ENCODE peak calls at places on chromosomes 3 and 15, in four cellular contexts. K is HepG2, X is HEK293T, D is K562. Y is an unnamed sample.

GRCh38 chr15:93289951-93290350 is 200.9 kb upstream of the RGMA start:
- DNase-seq in D (no peak), K (no peak), X (no peak), Y (no peak)

GRCh38 chr3:117892431-117892841 is 1142.2 kb downstream of the IGSF11 start:
- DNase-seq in D (no peak), X (no peak), K (no peak), Y (no peak)

GRCh38 chr3:156694536-156694935 is 20.1 kb downstream of the TIPARP start:
- DNase-seq in K (no peak), X (no peak), D (no peak), Y (no peak)

GRCh38 chr15:32861741-32862140 is 143.9 kb downstream of the GREM1 start:
- DNase-seq in X (no peak), K (no peak), D (no peak), Y (no peak)

GRCh38 chr3:115602194-115602593 is 21.1 kb upstream of the GAP43 start:
- DNase-seq in K (no peak), X (no peak), D (no peak), Y (no peak)

GRCh38 chr15:40594429-40594836 is 384 bp downstream of the KNL1 start:
- DNase-seq in D (peak), X (peak), K (peak), Y (peak)

GRCh38 chr15:61831505-61831921 is 228.7 kb downstream of the VPS13C start:
- DNase-seq in X (no peak), K (no peak), D (no peak), Y (no peak)

GRCh38 chr15:75791337-75791713 is 51.9 kb upstream of the UBE2Q2 start:
- DNase-seq in X (no peak), D (no peak), K (no peak), Y (no peak)

GRCh38 chr3:179100652-179101051 is 29.0 kb upstream of the ZMAT3 start:
- DNase-seq in X (no peak), K (no peak), D (peak), Y (no peak)

GRCh38 chr3:58667704-58668103 is 1.1 kb upstream of the FAM3D start:
- DNase-seq in X (no peak), K (no peak), D (no peak), Y (no peak)

GRCh38 chr3:58668247-58668646 is 1.7 kb upstream of the FAM3D start:
- DNase-seq in K (no peak), D (no peak), X (no peak), Y (no peak)

GRCh38 chr3:58670506-58671125 is 4.0 kb upstream of the FAM3D start:
- DNase-seq in K (no peak), X (no peak), D (no peak), Y (no peak)

GRCh38 chr3:58672880-58673279 is 6.3 kb upstream of the FAM3D start:
- DNase-seq in K (no peak), X (no peak), D (no peak), Y (no peak)

GRCh38 chr3:58672451-58672850 is 5.9 kb upstream of the FAM3D start:
- DNase-seq in X (no peak), K (no peak), D (no peak), Y (no peak)
- TF ChIP-seq FOXK2 in X (no peak), K (no peak), D (no peak), Y (no peak)

GRCh38 chr15:98651581-98652220 is 3.4 kb downstream of the IGF1R start:
- DNase-seq in K (no peak), D (no peak), X (no peak), Y (no peak)
- TF ChIP-seq FOXK2 in K (no peak), D (no peak), X (no peak), Y (no peak)

DNA sequence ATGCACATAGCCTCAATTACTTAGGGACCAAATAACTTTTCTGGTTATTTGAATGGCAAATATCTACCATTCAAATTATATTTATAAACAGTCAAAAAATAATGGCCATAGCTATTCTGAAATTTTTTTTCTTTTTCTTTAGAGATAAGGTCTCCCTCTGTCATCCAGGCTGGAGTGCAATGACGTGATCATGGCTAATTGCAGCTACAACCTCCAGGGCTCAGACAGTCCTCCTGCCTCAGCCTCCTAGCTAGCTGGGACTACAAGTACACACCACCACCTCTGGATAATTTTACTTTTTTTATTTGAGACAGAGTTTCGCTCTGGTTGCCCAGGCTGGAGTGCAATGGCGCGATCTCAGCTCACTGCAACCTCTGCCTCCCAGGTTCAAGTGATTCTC is 16.6 kb downstream of the PPP1R2 start:
- DNase-seq in X (no peak), K (no peak), D (no peak), Y (no peak)
- TF ChIP-seq FOXK2 in X (no peak), K (no peak), D (no peak), Y (no peak)

GRCh38 chr15:35557544-35557943 is 11.6 kb upstream of the DPH6 start:
- DNase-seq in X (no peak), D (peak), K (peak), Y (no peak)
- TF ChIP-seq FOXK2 in X (no peak), D (peak), K (no peak), Y (no peak)

Y was measured in GM12878.